ENCODE peak calls at places on chromosomes 6 and 20, in six cellular contexts. H is esophagus squamous epithelium, Y is tibial nerve, O is HCT116, S is uterus, V is endothelial cell of umbilical vein. N is an unnamed sample.

GRCh38 chr20:4488407-4489339 is 233.0 kb upstream of the PRND start:
- DNase-seq in H (no peak), Y (no peak), O (no peak), S (no peak), V (no peak), N (no peak)

GRCh38 chr6:21381336-21381963 is 212.1 kb upstream of the SOX4 start:
- DNase-seq in H (no peak), Y (no peak), O (no peak), S (no peak), V (no peak), N (no peak)

GRCh38 chr20:46605181-46605580 is 46.1 kb downstream of the SLC13A3 start:
- DNase-seq in H (no peak), Y (no peak), O (no peak), S (no peak), V (no peak), N (no peak)

GRCh38 chr6:10205892-10206291 is 209.0 kb downstream of the TFAP2A start:
- DNase-seq in H (no peak), Y (no peak), O (no peak), S (no peak), V (no peak), N (no peak)

GRCh38 chr6:139753198-139753861 is 378.9 kb upstream of the CITED2 start:
- DNase-seq in H (no peak), Y (no peak), O (no peak), S (no peak), V (no peak), N (no peak)

GRCh38 chr20:60999256-60999655 is 252.8 kb upstream of the CDH4 start:
- DNase-seq in H (no peak), Y (no peak), O (no peak), S (no peak), V (no peak), N (no peak)

GRCh38 chr6:37074053-37074827 is 68.8 kb downstream of the FGD2 start:
- DNase-seq in H (no peak), Y (peak), O (no peak), S (peak), V (no peak), N (no peak)

GRCh38 chr6:22145823-22146379 is 150.9 kb downstream of the PRL start:
- DNase-seq in H (no peak), Y (peak), O (no peak), S (peak), V (peak), N (peak)

GRCh38 chr6:111861321-111861938 is 11.8 kb downstream of the FYN start:
- DNase-seq in H (no peak), Y (no peak), O (no peak), S (no peak), V (no peak), N (no peak)

GRCh38 chr20:12049125-12049524 is 131.4 kb downstream of the BTBD3 start:
- DNase-seq in H (no peak), Y (no peak), O (no peak), S (no peak), V (peak), N (no peak)

GRCh38 chr6:167589615-167589940 is 237.1 kb upstream of the AFDN start:
- DNase-seq in H (no peak), Y (no peak), O (no peak), S (no peak), V (no peak), N (no peak)

GRCh38 chr6:158208226-158208807 is 40.2 kb downstream of the GTF2H5 start:
- DNase-seq in H (no peak), Y (no peak), O (no peak), S (no peak), V (no peak), N (no peak)

GRCh38 chr6:43524483-43524961 is 7.6 kb downstream of the POLR1C start:
- DNase-seq in H (no peak), Y (no peak), O (no peak), S (no peak), V (no peak), N (no peak)
- TF ChIP-seq POLR2A in H (no peak), Y (no peak), O (no peak), S (no peak), V (no peak), N (no peak)

GRCh38 chr20:36950432-36951197 is 893 bp downstream of the SAMHD1 start:
- DNase-seq in H (no peak), Y (no peak), O (no peak), S (peak), V (peak), N (peak)
- TF ChIP-seq POLR2A in H (no peak), Y (no peak), O (no peak), S (no peak), V (no peak), N (no peak)

GRCh38 chr6:97282726-97283617 is at the start of gene MMS22L:
- DNase-seq in H (peak), Y (peak), O (peak), S (peak), V (peak), N (peak)
- TF ChIP-seq POLR2A in H (peak), Y (no peak), O (peak), S (no peak), V (no peak), N (no peak)

DNA sequence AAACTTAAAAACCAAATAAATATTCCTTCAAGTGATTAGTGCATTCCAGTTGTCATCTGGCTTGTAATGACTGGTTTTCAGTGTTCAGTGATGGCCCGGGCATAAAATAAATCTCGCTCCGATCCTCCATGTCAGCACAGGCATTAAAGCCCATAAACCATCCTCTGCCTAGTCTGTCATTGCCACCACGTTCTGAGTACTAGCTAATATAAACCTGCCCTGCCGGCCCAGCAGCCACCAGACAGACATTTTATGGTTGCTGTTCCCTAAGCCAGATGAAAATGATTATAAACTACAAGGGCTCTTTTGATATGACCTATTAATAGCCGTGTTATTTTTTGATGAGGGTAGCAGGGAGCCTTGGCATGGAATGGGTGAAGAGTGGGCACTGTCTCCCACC is 232.3 kb upstream of the GMDS start:
- DNase-seq in H (no peak), Y (no peak), O (no peak), S (no peak), V (no peak), N (no peak)
- TF ChIP-seq POLR2A in H (no peak), Y (no peak), O (no peak), S (no peak), V (no peak), N (no peak)